ENCODE peak calls at places on chromosomes 13 and 19, in five cellular contexts. One of them, this sample, is unnamed.
A peak's percentile ranks its signal among the peaks of the same experiment; 100 is the strongest.

GRCh38 chr19:51271015-51271600 is 20.2 kb downstream of the SIGLECL1 start:
- DNase-seq in NCI-H2029 treated with DMSO at 0.1 percent for 48 hours: no peak
- DNase-seq in cardiac muscle cell: no peak
- DNase-seq in GF-D8: no peak
- DNase-seq in sigmoid colon: no peak
- DNase-seq in this sample: no peak

GRCh38 chr19:37977992-37978391 is 71.0 kb downstream of the SIPA1L3 start:
- DNase-seq in NCI-H2029 treated with DMSO at 0.1 percent for 48 hours: no peak
- DNase-seq in cardiac muscle cell: peak; percentile 57
- DNase-seq in GF-D8: no peak
- DNase-seq in sigmoid colon: no peak
- DNase-seq in this sample: no peak

GRCh38 chr13:46530084-46530935 is 22.7 kb upstream of the LRCH1 start:
- DNase-seq in NCI-H2029 treated with DMSO at 0.1 percent for 48 hours: no peak
- DNase-seq in cardiac muscle cell: peak; percentile 56
- DNase-seq in GF-D8: no peak
- DNase-seq in sigmoid colon: no peak
- DNase-seq in this sample: no peak

GRCh38 chr13:59877933-59878332 is 285.8 kb downstream of the DIAPH3 start:
- DNase-seq in NCI-H2029 treated with DMSO at 0.1 percent for 48 hours: no peak
- DNase-seq in cardiac muscle cell: peak; percentile 22
- DNase-seq in GF-D8: no peak
- DNase-seq in sigmoid colon: no peak
- DNase-seq in this sample: no peak

GRCh38 chr13:25143693-25144092 is 28.4 kb downstream of the AMER2 start:
- DNase-seq in NCI-H2029 treated with DMSO at 0.1 percent for 48 hours: no peak
- DNase-seq in cardiac muscle cell: no peak
- DNase-seq in GF-D8: no peak
- DNase-seq in sigmoid colon: no peak
- DNase-seq in this sample: no peak

GRCh38 chr13:49958321-49958720 is 22.2 kb upstream of the SPRYD7 start:
- DNase-seq in NCI-H2029 treated with DMSO at 0.1 percent for 48 hours: no peak
- DNase-seq in cardiac muscle cell: no peak
- DNase-seq in GF-D8: no peak
- DNase-seq in sigmoid colon: no peak
- DNase-seq in this sample: no peak

GRCh38 chr19:29702161-29702957 is 12.7 kb downstream of the C19orf12 start:
- DNase-seq in NCI-H2029 treated with DMSO at 0.1 percent for 48 hours: no peak
- DNase-seq in cardiac muscle cell: no peak
- DNase-seq in GF-D8: no peak
- DNase-seq in sigmoid colon: no peak
- DNase-seq in this sample: no peak

GRCh38 chr19:2524361-2524839 is 48.5 kb downstream of the GADD45B start:
- DNase-seq in NCI-H2029 treated with DMSO at 0.1 percent for 48 hours: no peak
- DNase-seq in cardiac muscle cell: no peak
- DNase-seq in GF-D8: no peak
- DNase-seq in sigmoid colon: no peak
- DNase-seq in this sample: no peak

GRCh38 chr19:18494267-18494607 is 27.6 kb downstream of the ELL start:
- DNase-seq in NCI-H2029 treated with DMSO at 0.1 percent for 48 hours: no peak
- DNase-seq in cardiac muscle cell: peak; percentile 47
- DNase-seq in GF-D8: no peak
- DNase-seq in sigmoid colon: no peak
- DNase-seq in this sample: no peak

GRCh38 chr13:55815458-55816033 is 1325.2 kb upstream of the PRR20A start:
- DNase-seq in NCI-H2029 treated with DMSO at 0.1 percent for 48 hours: no peak
- DNase-seq in cardiac muscle cell: no peak
- DNase-seq in GF-D8: peak; percentile 85
- DNase-seq in sigmoid colon: no peak
- DNase-seq in this sample: no peak

GRCh38 chr13:27975579-27976361 is 6.7 kb upstream of the CDX2 start:
- DNase-seq in NCI-H2029 treated with DMSO at 0.1 percent for 48 hours: no peak
- DNase-seq in cardiac muscle cell: no peak
- DNase-seq in GF-D8: no peak
- DNase-seq in sigmoid colon: no peak
- DNase-seq in this sample: no peak

GRCh38 chr13:109776575-109776974 is 9.8 kb downstream of the IRS2 start:
- DNase-seq in NCI-H2029 treated with DMSO at 0.1 percent for 48 hours: no peak
- DNase-seq in cardiac muscle cell: no peak
- DNase-seq in GF-D8: no peak
- DNase-seq in sigmoid colon: no peak
- DNase-seq in this sample: no peak

GRCh38 chr19:29372921-29373797 is 152.6 kb upstream of the VSTM2B start:
- DNase-seq in NCI-H2029 treated with DMSO at 0.1 percent for 48 hours: no peak
- DNase-seq in cardiac muscle cell: no peak
- DNase-seq in GF-D8: no peak
- DNase-seq in sigmoid colon: peak; percentile 26
- DNase-seq in this sample: no peak

GRCh38 chr13:64446372-64446771 is 2783.8 kb downstream of the PCDH9 start:
- DNase-seq in NCI-H2029 treated with DMSO at 0.1 percent for 48 hours: no peak
- DNase-seq in cardiac muscle cell: no peak
- DNase-seq in GF-D8: no peak
- DNase-seq in sigmoid colon: no peak
- DNase-seq in this sample: no peak

GRCh38 chr19:16920816-16921529 is 32.2 kb downstream of the F2RL3 start:
- DNase-seq in NCI-H2029 treated with DMSO at 0.1 percent for 48 hours: no peak
- DNase-seq in cardiac muscle cell: peak; percentile 85
- DNase-seq in GF-D8: no peak
- DNase-seq in sigmoid colon: no peak
- DNase-seq in this sample: no peak

GRCh38 chr19:4018140-4018613 is 10.6 kb downstream of the PIAS4 start:
- DNase-seq in NCI-H2029 treated with DMSO at 0.1 percent for 48 hours: no peak
- DNase-seq in cardiac muscle cell: no peak
- DNase-seq in GF-D8: no peak
- DNase-seq in sigmoid colon: no peak
- DNase-seq in this sample: no peak

This sample was measured in GM12891.